ENCODE peak calls at places on chromosomes 11 and 22, in six cellular contexts. T is hepatocyte; K is neural progenitor cell; M is mucosa of descending colon; P is CD4-positive, alpha-beta memory T cell; U is A549. G is an unnamed sample. For H3K9me3, the result is how much of the 10 kb centered on the place peaks cover.

GRCh38 chr11:18371279-18371678 is 23.1 kb upstream of the LDHA start:
- DNase-seq in T (peak), K (no peak), M (no peak), P (no peak), U (no peak), G (no peak)

GRCh38 chr11:117832511-117832910 is 8.0 kb upstream of the FXYD2 start:
- DNase-seq in T (no peak), K (no peak), M (peak), P (no peak), U (no peak), G (no peak)

GRCh38 chr11:115180272-115180671 is 323.9 kb downstream of the CADM1 start:
- DNase-seq in T (no peak), K (peak), M (no peak), P (no peak), U (no peak), G (peak)

GRCh38 chr11:2263724-2264360 is 6.5 kb downstream of the ASCL2 start:
- DNase-seq in T (no peak), K (no peak), M (no peak), P (no peak), U (no peak), G (peak)

GRCh38 chr22:44455151-44455962 is 42.7 kb downstream of the RTL6 start:
- DNase-seq in T (no peak), K (no peak), M (no peak), P (peak), U (no peak), G (no peak)

GRCh38 chr11:64846998-64847666 is 2.7 kb upstream of the CDC42BPG start:
- DNase-seq in T (peak), K (peak), M (peak), P (peak), U (peak), G (peak)

GRCh38 chr11:79697905-79698304 is 257.1 kb upstream of the TENM4 start:
- DNase-seq in T (no peak), K (no peak), M (no peak), P (no peak), U (no peak), G (no peak)

GRCh38 chr11:120302001-120302805 is 22.9 kb upstream of the TLCD5 start:
- DNase-seq in T (no peak), K (no peak), M (peak), P (no peak), U (no peak), G (no peak)

GRCh38 chr22:30104501-30105156 is 24.4 kb downstream of the HORMAD2 start:
- DNase-seq in T (no peak), K (no peak), M (no peak), P (peak), U (no peak), G (no peak)

GRCh38 chr22:33421859-33422258 is 363.7 kb upstream of the SYN3 start:
- DNase-seq in T (no peak), K (no peak), M (no peak), P (no peak), U (no peak), G (no peak)

GRCh38 chr11:59754494-59754858 is 700 bp upstream of the STX3 start:
- DNase-seq in T (peak), K (peak), M (no peak), P (no peak), U (no peak), G (no peak)

GRCh38 chr22:41963453-41964105 is 5.7 kb upstream of the SEPTIN3 start:
- DNase-seq in T (no peak), K (peak), M (no peak), P (no peak), U (no peak), G (no peak)

GRCh38 chr11:19252394-19253148 is 11.8 kb upstream of the E2F8 start:
- DNase-seq in T (no peak), K (peak), M (no peak), P (no peak), U (no peak), G (no peak)

GRCh38 chr11:64226507-64227051 is 505 bp downstream of the NUDT22 start:
- DNase-seq in T (no peak), K (no peak), M (peak), P (peak), U (no peak), G (peak)

DNA sequence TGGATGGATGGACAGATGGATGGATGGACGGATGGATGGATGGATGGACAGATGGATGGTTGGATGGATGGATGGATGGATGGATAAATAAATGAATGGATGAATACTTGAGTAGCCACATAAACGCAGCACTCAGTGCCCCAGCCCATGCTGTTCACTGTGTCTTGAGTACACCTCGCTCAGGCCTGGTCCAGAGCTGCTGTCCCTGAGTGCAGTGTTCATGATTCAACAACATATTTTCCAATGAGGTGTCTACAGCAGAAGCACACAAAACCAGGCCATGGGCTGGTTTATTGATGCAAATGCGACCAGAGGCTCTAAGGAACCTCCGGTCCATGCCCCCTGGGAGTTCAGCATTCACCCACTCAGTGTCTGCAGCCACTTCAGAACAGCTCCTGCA is 584.3 kb downstream of the BRD1 start:
- DNase-seq in T (no peak), K (no peak), M (no peak), P (no peak), U (no peak), G (no peak)
- H3K9me3 ChIP-seq in T (under half), K (under half), M (under half), P (under half), U (under half), G (under half)

GRCh38 chr22:19086417-19086816 is 35.8 kb downstream of the DGCR2 start:
- DNase-seq in T (no peak), K (no peak), M (no peak), P (no peak), U (no peak), G (no peak)
- H3K9me3 ChIP-seq in T (under half), K (under half), M (under half), P (under half), U (under half), G (under half)

GRCh38 chr22:23370251-23370650 is 189.9 kb downstream of the BCR start:
- DNase-seq in T (no peak), K (no peak), M (no peak), P (no peak), U (no peak), G (no peak)

GRCh38 chr22:23365961-23366360 is 185.7 kb downstream of the BCR start:
- DNase-seq in T (no peak), K (no peak), M (no peak), P (no peak), U (no peak), G (no peak)

GRCh38 chr22:23365524-23365923 is 185.2 kb downstream of the BCR start:
- DNase-seq in T (no peak), K (no peak), M (no peak), P (no peak), U (no peak), G (no peak)

GRCh38 chr22:23373601-23374000 is 193.3 kb downstream of the BCR start:
- DNase-seq in T (no peak), K (no peak), M (no peak), P (no peak), U (no peak), G (no peak)

DNA sequence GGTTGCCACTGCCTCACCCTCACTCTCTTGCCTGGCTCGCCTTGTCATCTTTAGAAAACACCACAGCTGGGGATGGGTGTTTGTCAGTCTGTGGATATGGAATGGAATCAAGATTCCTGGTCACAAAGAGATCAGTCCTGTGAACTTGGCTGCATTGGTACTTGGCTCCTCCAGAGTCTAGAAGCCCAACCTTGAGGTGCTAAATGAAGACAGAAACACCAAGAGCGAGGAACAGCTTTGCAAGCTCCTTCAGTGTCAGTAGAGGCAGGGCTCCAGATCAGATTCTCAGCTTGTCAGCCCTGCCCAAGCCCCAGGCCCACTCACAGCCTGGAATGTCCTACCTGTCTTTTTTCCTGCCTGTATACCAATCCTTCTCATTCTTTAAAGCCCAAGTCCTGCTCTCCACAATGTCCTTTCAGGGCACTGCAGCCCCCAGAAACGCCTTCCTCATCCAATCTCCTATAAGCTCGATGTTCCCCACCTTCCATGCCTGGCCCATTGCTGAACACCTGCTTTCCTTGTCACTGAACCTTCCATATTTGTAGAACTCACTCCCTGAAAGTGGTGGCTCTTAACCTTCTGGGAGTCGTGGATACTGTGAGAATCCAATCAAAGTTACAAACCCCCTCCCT is 188.9 kb downstream of the BCR start:
- DNase-seq in T (no peak), K (no peak), M (no peak), P (no peak), U (no peak), G (no peak)
- H3K9me3 ChIP-seq in T (under half), K (under half), M (under half), P (under half), U (under half), G (under half)

DNA sequence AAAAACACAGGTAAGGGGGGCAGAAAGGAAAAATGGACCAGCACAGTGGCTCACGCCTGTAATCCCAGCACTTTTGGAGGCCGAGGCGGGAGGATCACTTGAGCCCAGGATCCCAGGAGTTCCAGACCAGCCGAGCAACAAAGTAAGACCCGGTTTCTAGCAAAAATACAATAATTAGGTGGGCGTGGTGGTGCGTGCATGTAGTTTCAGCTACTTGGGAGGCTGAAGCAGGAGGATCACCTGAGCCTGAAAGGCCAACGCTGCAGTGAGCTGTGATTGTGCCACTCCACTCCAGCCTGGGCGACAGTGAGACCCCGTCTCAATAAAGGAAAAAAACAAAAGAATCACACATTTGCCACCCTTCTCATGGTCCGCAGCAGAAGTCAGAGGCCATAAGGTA is 519.4 kb downstream of the BRD1 start:
- DNase-seq in T (no peak), K (no peak), M (no peak), P (no peak), U (no peak), G (no peak)
- H3K9me3 ChIP-seq in T (under half), K (under half), M (under half), P (under half), U (under half), G (under half)

DNA sequence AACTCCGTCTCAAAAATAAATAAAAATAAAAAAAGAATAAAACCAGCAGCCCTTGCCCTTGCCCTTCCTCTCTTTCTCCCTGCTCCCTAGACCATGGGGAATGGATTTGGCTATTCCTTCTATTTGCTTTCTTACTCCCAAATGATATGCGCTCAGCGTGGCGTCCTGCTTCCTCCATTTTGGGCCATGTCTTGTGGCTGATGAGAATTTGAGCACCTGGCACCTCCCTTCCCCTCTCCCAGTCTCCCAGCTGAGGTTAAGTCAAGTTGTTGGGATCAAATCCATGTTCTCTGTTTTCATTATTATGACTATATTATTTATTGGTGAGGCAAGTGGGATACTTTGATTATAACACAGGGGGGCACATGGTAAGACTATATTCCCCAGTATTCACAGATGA is 10.8 kb upstream of the CTTN start:
- DNase-seq in T (no peak), K (no peak), M (no peak), P (no peak), U (no peak), G (no peak)
- H3K9me3 ChIP-seq in T (under half), K (under half), M (under half), P (under half), U (under half), G (under half)

GRCh38 chr11:40746282-40746681 is 713.2 kb downstream of the LRRC4C start:
- DNase-seq in T (no peak), K (no peak), M (no peak), P (no peak), U (no peak), G (no peak)
- H3K9me3 ChIP-seq in T (under half), K (under half), M (under half), P (under half), U (under half), G (under half)

GRCh38 chr22:47245286-47245685 is 482.8 kb downstream of the TBC1D22A start:
- DNase-seq in T (no peak), K (no peak), M (no peak), P (no peak), U (no peak), G (no peak)
- H3K9me3 ChIP-seq in T (under half), K (under half), M (under half), P (under half), U (under half), G (under half)

DNA sequence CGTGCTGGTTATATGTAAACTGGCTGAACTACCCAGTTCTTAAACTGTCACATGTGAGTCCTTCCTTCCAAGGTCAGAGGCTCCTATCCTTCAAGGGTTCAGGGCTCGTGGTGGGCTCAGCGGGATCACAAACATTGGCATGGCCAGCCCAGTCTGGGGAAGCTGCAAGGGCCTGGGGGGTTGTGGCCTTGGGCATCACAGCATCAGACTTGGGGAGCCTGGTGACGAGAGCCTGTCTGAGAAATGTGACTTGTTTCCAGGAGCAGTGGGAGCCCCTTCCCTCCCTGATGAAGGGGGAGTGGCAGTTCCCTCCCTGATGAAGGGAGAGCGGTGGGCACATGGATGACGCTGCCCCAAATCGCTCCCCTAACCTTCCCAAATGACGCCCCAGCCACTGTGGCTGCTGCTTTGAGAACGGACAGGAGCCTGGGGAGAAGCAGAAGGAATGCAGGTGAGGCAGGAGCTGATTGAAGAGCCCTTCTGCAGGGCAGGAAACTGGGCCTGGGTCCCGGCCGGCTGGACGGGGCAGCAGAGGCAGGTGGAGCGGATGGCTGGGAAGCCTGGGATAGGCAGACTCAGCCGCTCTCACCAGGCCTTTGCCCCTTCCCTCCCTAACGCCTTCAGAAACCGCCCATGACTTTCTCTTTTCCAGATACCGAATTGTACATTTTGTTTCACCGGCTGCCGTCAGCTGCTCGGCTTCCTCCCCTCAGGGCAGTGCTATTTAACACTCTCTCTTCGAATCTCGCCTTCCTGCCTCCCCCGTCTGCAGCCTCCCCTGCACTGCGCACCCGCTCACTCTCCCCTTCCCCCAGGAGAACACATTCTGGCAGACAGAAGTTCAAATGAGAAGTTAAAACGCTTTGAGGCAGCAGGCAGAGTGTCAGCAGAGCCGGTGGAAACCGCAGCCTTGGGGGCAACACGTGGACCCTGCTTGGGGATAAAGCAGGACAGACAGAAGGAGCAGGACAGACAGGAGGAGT is 1486.7 kb downstream of the BRD1 start:
- DNase-seq in T (no peak), K (no peak), M (no peak), P (no peak), U (no peak), G (no peak)
- H3K9me3 ChIP-seq in T (under half), K (under half), M (under half), P (under half), U (under half), G (under half)

GRCh38 chr22:48616656-48617055 is 1211.0 kb downstream of the BRD1 start:
- DNase-seq in T (no peak), K (no peak), M (no peak), P (no peak), U (no peak), G (no peak)
- H3K9me3 ChIP-seq in T (under half), K (under half), M (under half), P (under half), U (under half), G (under half)